ENCODE peak calls at places on chromosomes 13 and 19, in four cellular contexts. O is Right ventricle myocardium superior, T is brain microvascular endothelial cell, A is foreskin keratinocyte. R is an unnamed sample.

GRCh38 chr13:28746289-28746612 is 27.5 kb upstream of the SLC46A3 start:
- DNase-seq in O (no peak), T (no peak), A (no peak), R (no peak)

GRCh38 chr13:109427148-109427547 is 359.2 kb downstream of the IRS2 start:
- DNase-seq in O (no peak), T (peak), A (no peak), R (no peak)

GRCh38 chr19:5035817-5036732 is 67.2 kb downstream of the KDM4B start:
- DNase-seq in O (no peak), T (no peak), A (no peak), R (no peak)

GRCh38 chr13:72304121-72304745 is 423.2 kb downstream of the MZT1 start:
- DNase-seq in O (no peak), T (no peak), A (no peak), R (no peak)

GRCh38 chr19:48806818-48807589 is 3.8 kb downstream of the BCAT2 start:
- DNase-seq in O (no peak), T (no peak), A (no peak), R (peak)

GRCh38 chr13:87089391-87089790 is 581.8 kb upstream of the SLITRK5 start:
- DNase-seq in O (no peak), T (peak), A (no peak), R (no peak)

GRCh38 chr19:10295305-10295846 is 5.6 kb downstream of the ICAM5 start:
- DNase-seq in O (peak), T (no peak), A (no peak), R (no peak)

GRCh38 chr13:45011198-45011597 is 21.9 kb downstream of the GPALPP1 start:
- DNase-seq in O (no peak), T (no peak), A (no peak), R (no peak)